ENCODE peak calls at places on chromosomes 1 and 21, in eight cellular contexts. W is breast epithelium, N is caudate nucleus, E is stomach, R is HepG2, D is HL-60, G is right cardiac atrium, M is psoas muscle. C is an unnamed sample.

GRCh38 chr1:118185083-118185899 is at the start of gene SPAG17:
- DNase-seq in W (no peak), N (peak; percentile 28), E (peak; percentile 72), R (no peak), D (no peak), G (peak; percentile 82), M (peak; percentile 80), C (peak; percentile 88)

GRCh38 chr1:181919729-181919991 is 141.9 kb downstream of the ZNF648 start:
- DNase-seq in W (no peak), N (no peak), E (no peak), R (no peak), D (no peak), G (no peak), M (no peak), C (no peak)

GRCh38 chr1:9196129-9197040 is 38.2 kb upstream of the H6PD start:
- DNase-seq in W (peak; percentile 54), N (peak; percentile 74), E (peak; percentile 79), R (peak; percentile 72), D (peak; percentile 52), G (peak; percentile 74), M (peak; percentile 80), C (peak; percentile 78)

GRCh38 chr1:66752000-66752592 is at the start of gene DYNLT5:
- DNase-seq in W (no peak), N (peak; percentile 48), E (peak; percentile 32), R (no peak), D (peak; percentile 20), G (peak; percentile 66), M (peak; percentile 72), C (peak; percentile 35)

GRCh38 chr1:186715887-186716809 is 35.9 kb upstream of the PTGS2 start:
- DNase-seq in W (no peak), N (no peak), E (no peak), R (peak; percentile 2), D (no peak), G (no peak), M (no peak), C (no peak)

GRCh38 chr1:87017994-87018672 is 103.7 kb downstream of the HS2ST1 start:
- DNase-seq in W (no peak), N (no peak), E (no peak), R (no peak), D (no peak), G (no peak), M (no peak), C (no peak)

GRCh38 chr1:12197483-12197880 is 30.7 kb downstream of the TNFRSF1B start:
- DNase-seq in W (no peak), N (no peak), E (no peak), R (no peak), D (no peak), G (no peak), M (no peak), C (no peak)

GRCh38 chr1:108045370-108045950 is 80.5 kb upstream of the VAV3 start:
- DNase-seq in W (no peak), N (no peak), E (no peak), R (no peak), D (no peak), G (no peak), M (no peak), C (no peak)

GRCh38 chr21:28393279-28393678 is 599.4 kb downstream of the LTN1 start:
- DNase-seq in W (no peak), N (no peak), E (peak; percentile 84), R (no peak), D (no peak), G (no peak), M (no peak), C (peak; percentile 74)

GRCh38 chr1:54864460-54865208 is 22.4 kb downstream of the DHCR24 start:
- DNase-seq in W (no peak), N (no peak), E (peak; percentile 9), R (no peak), D (no peak), G (no peak), M (no peak), C (no peak)

GRCh38 chr1:26349196-26349885 is 4.6 kb downstream of the CRYBG2 start:
- DNase-seq in W (no peak), N (no peak), E (no peak), R (no peak), D (no peak), G (no peak), M (no peak), C (no peak)

GRCh38 chr1:50427818-50428779 is 4.9 kb upstream of the DMRTA2 start:
- DNase-seq in W (no peak), N (no peak), E (no peak), R (no peak), D (no peak), G (no peak), M (no peak), C (no peak)

GRCh38 chr1:53129891-53130597 is 12.4 kb downstream of the SLC1A7 start:
- DNase-seq in W (no peak), N (no peak), E (no peak), R (no peak), D (no peak), G (no peak), M (peak; percentile 23), C (peak; percentile 5)
- H3K27ac ChIP-seq in W (no peak overlapping the region), N (no peak overlapping the region), E (peak overlapping the region; percentile 71), R (no peak overlapping the region), D (no peak overlapping the region), G (no peak overlapping the region), M (no peak overlapping the region), C (no peak overlapping the region)

GRCh38 chr21:33039542-33039941 is 13.8 kb downstream of the OLIG2 start:
- DNase-seq in W (no peak), N (peak; percentile 91), E (no peak), R (no peak), D (no peak), G (no peak), M (no peak), C (no peak)
- H3K27ac ChIP-seq in W (no peak overlapping the region), N (peak overlapping the region; percentile 49), E (no peak overlapping the region), R (no peak overlapping the region), D (no peak overlapping the region), G (no peak overlapping the region), M (no peak overlapping the region), C (no peak overlapping the region)

GRCh38 chr1:183821309-183822080 is 16.6 kb downstream of the RGL1 start:
- DNase-seq in W (no peak), N (no peak), E (no peak), R (no peak), D (no peak), G (no peak), M (no peak), C (no peak)
- H3K27ac ChIP-seq in W (peak overlapping the region; percentile 81), N (peak overlapping the region; percentile 55), E (peak overlapping the region; percentile 55), R (no peak overlapping the region), D (no peak overlapping the region), G (peak overlapping the region; percentile 62), M (peak overlapping the region; percentile 21), C (peak overlapping the region; percentile 38)

DNA sequence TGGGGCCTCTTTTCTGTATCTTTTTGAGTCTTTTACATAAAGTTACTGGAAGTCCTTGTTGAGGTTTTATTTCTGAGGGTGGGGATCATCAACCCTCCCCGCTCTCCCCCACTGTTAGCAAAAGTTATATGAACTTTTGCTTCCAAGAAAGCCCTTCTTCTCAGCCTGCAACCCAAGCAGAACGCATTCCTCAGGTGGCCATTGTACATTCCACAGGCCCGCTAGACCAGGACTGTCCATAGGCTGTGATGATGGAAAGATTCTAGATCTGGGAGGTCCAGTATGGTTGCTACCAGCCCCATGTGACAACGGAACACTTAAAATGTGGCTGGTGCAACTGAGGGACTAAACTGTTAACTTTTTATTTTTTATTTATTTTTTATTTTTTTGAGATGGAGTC is 11.8 kb upstream of the YBX1 start:
- DNase-seq in W (no peak), N (no peak), E (no peak), R (no peak), D (no peak), G (no peak), M (no peak), C (no peak)
- H3K27ac ChIP-seq in W (no peak overlapping the region), N (no peak overlapping the region), E (no peak overlapping the region), R (no peak overlapping the region), D (no peak overlapping the region), G (no peak overlapping the region), M (no peak overlapping the region), C (no peak overlapping the region)

GRCh38 chr1:221740260-221740830 is 1.5 kb downstream of the DUSP10 start:
- DNase-seq in W (no peak), N (no peak), E (no peak), R (no peak), D (no peak), G (no peak), M (no peak), C (no peak)
- H3K27ac ChIP-seq in W (no peak overlapping the region), N (peak overlapping the region; percentile 65), E (peak overlapping the region; percentile 6), R (no peak overlapping the region), D (peak overlapping the region; percentile 74), G (no peak overlapping the region), M (peak overlapping the region; percentile 99), C (no peak overlapping the region)

DNA sequence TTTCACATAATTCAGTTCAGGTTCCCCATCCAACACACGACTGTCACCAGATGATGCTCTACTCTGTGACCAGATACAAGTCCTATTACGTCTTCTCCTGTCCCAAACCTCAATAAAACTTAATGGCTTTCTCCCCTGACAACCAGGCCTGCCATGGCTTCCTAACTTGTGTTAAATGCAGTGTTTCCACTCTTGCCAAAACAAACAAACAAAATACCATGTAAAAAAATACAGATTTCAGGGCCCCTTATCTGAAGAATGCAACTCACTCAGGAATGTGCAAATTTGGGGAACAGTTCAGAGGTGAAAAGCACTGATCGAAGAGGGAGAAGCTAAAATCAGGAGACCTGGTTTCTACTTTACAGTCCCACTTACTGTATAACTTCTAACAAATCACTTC is 863 bp upstream of the NUF2 start:
- DNase-seq in W (no peak), N (no peak), E (no peak), R (peak; percentile 1), D (no peak), G (no peak), M (no peak), C (no peak)
- H3K27ac ChIP-seq in W (peak overlapping the region; percentile 82), N (no peak overlapping the region), E (peak overlapping the region; percentile 78), R (peak overlapping the region; percentile 71), D (peak overlapping the region; percentile 90), G (no peak overlapping the region), M (peak overlapping the region; percentile 85), C (peak overlapping the region; percentile 49)

GRCh38 chr1:211675230-211676105 is at the start of gene NEK2:
- DNase-seq in W (peak; percentile 87), N (peak; percentile 84), E (peak; percentile 92), R (peak; percentile 99), D (peak; percentile 88), G (peak; percentile 88), M (peak; percentile 88), C (peak; percentile 97)

GRCh38 chr1:211680752-211681327 is 5.4 kb upstream of the NEK2 start:
- DNase-seq in W (peak; percentile 40), N (peak; percentile 73), E (peak; percentile 70), R (peak; percentile 83), D (peak; percentile 38), G (peak; percentile 63), M (peak; percentile 81), C (peak; percentile 78)

GRCh38 chr1:211677659-211678058 is 2.2 kb upstream of the NEK2 start:
- DNase-seq in W (no peak), N (no peak), E (no peak), R (no peak), D (no peak), G (no peak), M (no peak), C (no peak)

DNA sequence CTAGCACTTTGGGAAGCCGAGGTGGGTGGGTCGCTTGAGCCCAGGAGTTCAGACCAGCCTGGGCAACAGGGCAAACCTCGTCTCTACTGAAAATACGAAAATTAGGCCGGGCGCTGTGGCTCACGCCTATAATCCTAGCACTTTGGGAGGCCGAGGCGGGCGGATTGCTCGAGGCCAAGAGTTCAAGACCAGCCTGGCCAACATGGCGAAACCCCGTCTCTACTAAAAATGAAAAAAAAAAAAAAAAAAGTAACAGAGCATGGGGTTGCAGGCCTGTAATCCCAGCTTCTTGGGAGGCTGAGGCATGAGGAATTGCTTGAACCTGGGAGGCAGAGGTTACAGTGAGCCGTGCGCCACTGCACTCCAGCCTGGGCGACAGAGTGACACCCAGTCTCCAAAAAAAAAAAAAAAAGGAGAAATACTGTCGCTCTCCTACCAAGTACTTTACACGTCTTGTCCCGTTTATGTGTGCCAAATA is 724 bp upstream of the NEK2 start:
- DNase-seq in W (no peak), N (no peak), E (no peak), R (no peak), D (no peak), G (no peak), M (no peak), C (no peak)
- H3K27ac ChIP-seq in W (no peak overlapping the region), N (no peak overlapping the region), E (no peak overlapping the region), R (peak overlapping the region; percentile 77), D (peak overlapping the region; percentile 97), G (no peak overlapping the region), M (no peak overlapping the region), C (no peak overlapping the region)

C was measured in body of pancreas.